ENCODE peak calls at places on chromosome 1, in five cellular contexts. One of them, this sample, is unnamed. For H3K36me3, the result is how much of the 10 kb centered on the place peaks cover.

GRCh38 chr1:111378806-111379205 is 48.7 kb downstream of the OVGP1 start:
- DNase-seq in transverse colon: no peak
- DNase-seq in heart left ventricle: no peak
- DNase-seq in H1: no peak
- DNase-seq in sigmoid colon: no peak
- DNase-seq in this sample: no peak

GRCh38 chr1:3692593-3692992 is 40.3 kb downstream of the TP73 start:
- DNase-seq in transverse colon: no peak
- DNase-seq in heart left ventricle: no peak
- DNase-seq in H1: no peak
- DNase-seq in sigmoid colon: no peak
- DNase-seq in this sample: no peak

GRCh38 chr1:160400284-160400645 is at the start of gene VANGL2:
- DNase-seq in transverse colon: peak
- DNase-seq in heart left ventricle: peak
- DNase-seq in H1: no peak
- DNase-seq in sigmoid colon: peak
- DNase-seq in this sample: no peak

GRCh38 chr1:170790651-170791071 is 126.7 kb downstream of the PRRX1 start:
- DNase-seq in transverse colon: no peak
- DNase-seq in heart left ventricle: no peak
- DNase-seq in H1: no peak
- DNase-seq in sigmoid colon: no peak
- DNase-seq in this sample: no peak

GRCh38 chr1:84300991-84301758 is at the start of gene SAMD13:
- DNase-seq in transverse colon: peak
- DNase-seq in heart left ventricle: peak
- DNase-seq in H1: no peak
- DNase-seq in sigmoid colon: peak
- DNase-seq in this sample: peak

GRCh38 chr1:96346708-96347107 is 374.9 kb upstream of the PTBP2 start:
- DNase-seq in transverse colon: no peak
- DNase-seq in heart left ventricle: no peak
- DNase-seq in H1: no peak
- DNase-seq in sigmoid colon: no peak
- DNase-seq in this sample: no peak

GRCh38 chr1:223639333-223639749 is 26.2 kb downstream of the CAPN8 start:
- DNase-seq in transverse colon: no peak
- DNase-seq in heart left ventricle: no peak
- DNase-seq in H1: no peak
- DNase-seq in sigmoid colon: peak
- DNase-seq in this sample: no peak

GRCh38 chr1:231354330-231355020 is 16.4 kb downstream of the SPRTN start:
- DNase-seq in transverse colon: no peak
- DNase-seq in heart left ventricle: no peak
- DNase-seq in H1: no peak
- DNase-seq in sigmoid colon: no peak
- DNase-seq in this sample: no peak

GRCh38 chr1:64608015-64608650 is 136.7 kb upstream of the RAVER2 start:
- DNase-seq in transverse colon: no peak
- DNase-seq in heart left ventricle: no peak
- DNase-seq in H1: no peak
- DNase-seq in sigmoid colon: no peak
- DNase-seq in this sample: no peak

GRCh38 chr1:26164036-26164927 is 4.5 kb downstream of the C1orf232 start:
- DNase-seq in transverse colon: peak
- DNase-seq in heart left ventricle: peak
- DNase-seq in H1: no peak
- DNase-seq in sigmoid colon: no peak
- DNase-seq in this sample: no peak

GRCh38 chr1:6026095-6026809 is 19.4 kb upstream of the KCNAB2 start:
- DNase-seq in transverse colon: peak
- DNase-seq in heart left ventricle: peak
- DNase-seq in H1: no peak
- DNase-seq in sigmoid colon: peak
- DNase-seq in this sample: peak

DNA sequence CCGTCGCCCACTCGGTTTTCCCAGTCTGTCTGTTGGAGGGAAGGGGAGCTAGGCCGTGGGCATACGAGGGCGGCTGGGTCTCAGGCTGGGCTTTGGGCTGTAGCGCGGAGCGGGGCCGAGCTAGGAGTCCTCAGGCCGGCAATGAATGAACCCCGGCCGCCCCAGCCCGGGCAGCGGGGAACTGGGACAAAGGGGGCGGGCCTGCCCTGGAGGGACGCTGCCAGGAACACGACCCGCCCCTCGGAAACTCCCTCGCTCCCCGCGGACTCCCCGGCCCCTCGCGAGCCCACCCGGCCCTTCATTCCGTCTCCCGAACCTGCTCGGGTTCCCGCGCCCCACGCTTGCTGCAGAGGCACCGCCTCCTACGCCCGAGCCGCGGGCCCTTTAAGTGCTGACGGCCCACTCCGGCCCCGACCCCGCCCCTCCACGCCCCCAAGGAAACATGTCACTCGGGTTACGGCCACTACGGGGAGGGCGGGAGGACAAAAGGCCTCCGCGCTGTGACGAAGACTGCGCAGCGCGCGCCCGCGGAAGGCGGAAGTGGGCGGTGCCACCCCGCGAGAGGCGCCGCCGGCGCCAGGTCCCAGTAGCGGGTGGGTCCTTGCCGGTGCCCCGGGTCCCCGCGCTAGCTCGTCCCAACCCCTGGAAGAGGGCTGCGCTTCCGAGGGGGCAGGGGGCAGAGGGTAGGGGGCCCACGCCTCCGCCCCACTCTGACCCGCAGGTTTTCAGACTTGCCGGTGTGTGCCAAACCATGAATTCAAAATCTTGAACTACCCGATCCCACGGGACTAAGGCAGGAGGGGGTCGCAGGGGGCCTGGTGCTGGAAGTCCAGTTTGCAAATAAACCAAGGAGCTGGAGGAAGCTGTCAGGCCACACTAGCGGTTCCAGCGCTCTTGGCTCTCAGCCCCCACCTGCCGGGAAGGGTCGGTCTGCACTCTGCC is at the start of gene GALE:
- DNase-seq in transverse colon: peak
- DNase-seq in heart left ventricle: peak
- DNase-seq in H1: no peak
- DNase-seq in sigmoid colon: peak
- DNase-seq in this sample: peak
- TF ChIP-seq POLR2A in transverse colon: peak
- TF ChIP-seq POLR2A in heart left ventricle: peak
- TF ChIP-seq POLR2A in H1: no peak
- TF ChIP-seq POLR2A in sigmoid colon: peak
- TF ChIP-seq POLR2A in this sample: peak

GRCh38 chr1:221557024-221557423 is 184.9 kb downstream of the DUSP10 start:
- DNase-seq in transverse colon: no peak
- DNase-seq in heart left ventricle: no peak
- DNase-seq in H1: no peak
- DNase-seq in sigmoid colon: no peak
- DNase-seq in this sample: no peak
- H3K27ac ChIP-seq in transverse colon: no peak
- H3K27ac ChIP-seq in heart left ventricle: no peak
- H3K27ac ChIP-seq in H1: no peak
- H3K27ac ChIP-seq in sigmoid colon: no peak
- H3K27ac ChIP-seq in this sample: no peak

GRCh38 chr1:2394761-2395160 is 3.1 kb downstream of the RER1 start:
- DNase-seq in transverse colon: no peak
- DNase-seq in heart left ventricle: no peak
- DNase-seq in H1: no peak
- DNase-seq in sigmoid colon: no peak
- DNase-seq in this sample: no peak

GRCh38 chr1:2397007-2397679 is 5.5 kb downstream of the RER1 start:
- DNase-seq in transverse colon: no peak
- DNase-seq in heart left ventricle: no peak
- DNase-seq in H1: no peak
- DNase-seq in sigmoid colon: no peak
- DNase-seq in this sample: no peak

GRCh38 chr1:2395245-2395644 is 3.6 kb downstream of the RER1 start:
- DNase-seq in transverse colon: no peak
- DNase-seq in heart left ventricle: no peak
- DNase-seq in H1: no peak
- DNase-seq in sigmoid colon: peak
- DNase-seq in this sample: no peak

GRCh38 chr1:2396059-2396458 is 4.4 kb downstream of the RER1 start:
- DNase-seq in transverse colon: no peak
- DNase-seq in heart left ventricle: no peak
- DNase-seq in H1: no peak
- DNase-seq in sigmoid colon: no peak
- DNase-seq in this sample: no peak

DNA sequence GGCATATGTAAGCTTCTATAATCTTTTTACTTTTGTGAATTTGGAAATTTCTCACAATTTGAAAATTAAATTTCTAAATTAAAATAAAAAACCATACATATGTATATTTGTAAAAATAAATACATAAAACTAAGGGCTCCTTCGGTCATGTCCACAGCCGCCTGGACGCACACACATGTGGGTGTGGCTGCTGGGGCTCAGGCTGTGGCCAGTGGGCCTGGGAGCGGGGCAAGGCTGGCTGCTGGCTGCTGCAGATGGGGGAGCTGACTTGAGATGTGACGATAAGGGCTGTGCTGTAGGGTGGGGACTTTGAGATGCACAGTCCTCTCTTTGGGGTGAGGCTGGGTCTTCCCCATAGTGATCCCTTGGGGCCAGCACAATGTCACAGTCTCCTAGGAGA is 4.8 kb downstream of the RER1 start:
- DNase-seq in transverse colon: no peak
- DNase-seq in heart left ventricle: no peak
- DNase-seq in H1: no peak
- DNase-seq in sigmoid colon: no peak
- DNase-seq in this sample: no peak
- H3K36me3 ChIP-seq in transverse colon: under half
- H3K36me3 ChIP-seq in heart left ventricle: half or more
- H3K36me3 ChIP-seq in H1: under half
- H3K36me3 ChIP-seq in sigmoid colon: half or more
- H3K36me3 ChIP-seq in this sample: half or more

GRCh38 chr1:181142096-181143043 is 53.9 kb downstream of the IER5 start:
- DNase-seq in transverse colon: peak
- DNase-seq in heart left ventricle: peak
- DNase-seq in H1: peak
- DNase-seq in sigmoid colon: peak
- DNase-seq in this sample: peak
- TF ChIP-seq POLR2A in transverse colon: no peak
- TF ChIP-seq POLR2A in heart left ventricle: no peak
- TF ChIP-seq POLR2A in H1: no peak
- TF ChIP-seq POLR2A in sigmoid colon: no peak
- TF ChIP-seq POLR2A in this sample: peak

DNA sequence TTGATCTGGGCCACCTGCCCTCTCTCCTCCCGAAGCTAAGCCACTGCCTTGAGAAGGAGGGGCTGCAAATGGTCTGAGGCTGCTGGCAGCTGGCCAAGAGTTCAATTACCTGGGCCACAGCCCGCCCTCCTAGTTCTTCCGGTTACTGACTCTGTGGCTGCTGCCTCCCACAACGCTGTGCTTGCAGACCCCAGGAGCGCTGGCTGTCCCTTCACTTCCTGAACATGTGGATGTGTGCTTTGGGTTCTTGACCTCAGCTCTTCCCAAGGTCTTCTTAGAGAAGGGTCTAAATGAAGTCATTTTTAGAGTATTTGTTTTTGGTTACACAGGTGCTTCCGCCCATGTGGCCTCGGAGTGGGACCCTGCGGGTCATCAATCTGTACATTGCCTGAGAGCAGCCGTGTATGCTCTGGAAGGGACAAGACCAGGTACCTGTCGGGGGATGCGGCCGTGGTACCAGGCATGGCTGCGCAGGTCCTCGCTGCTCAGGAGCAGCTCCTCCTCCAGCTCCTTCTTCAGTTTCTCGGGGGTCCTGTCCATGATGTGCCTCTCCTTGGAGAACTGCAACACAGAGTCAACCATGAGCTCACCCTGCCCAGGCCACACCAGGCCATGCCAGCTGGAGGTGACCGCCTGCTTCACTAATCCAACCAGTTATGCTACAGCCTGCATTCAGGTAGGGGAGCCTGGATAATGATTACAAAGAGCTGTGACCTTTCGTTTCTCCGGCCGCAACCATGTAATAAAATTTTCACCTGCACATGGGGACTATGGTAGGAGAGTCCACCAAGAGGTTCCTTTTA is 89.6 kb downstream of the BCAR3 start:
- DNase-seq in transverse colon: peak
- DNase-seq in heart left ventricle: no peak
- DNase-seq in H1: no peak
- DNase-seq in sigmoid colon: peak
- DNase-seq in this sample: no peak
- H3K27ac ChIP-seq in transverse colon: peak
- H3K27ac ChIP-seq in heart left ventricle: no peak
- H3K27ac ChIP-seq in H1: no peak
- H3K27ac ChIP-seq in sigmoid colon: peak
- H3K27ac ChIP-seq in this sample: peak

GRCh38 chr1:66945316-66945715 is 20.5 kb downstream of the MIER1 start:
- DNase-seq in transverse colon: no peak
- DNase-seq in heart left ventricle: no peak
- DNase-seq in H1: no peak
- DNase-seq in sigmoid colon: no peak
- DNase-seq in this sample: no peak
- H3K36me3 ChIP-seq in transverse colon: under half
- H3K36me3 ChIP-seq in heart left ventricle: half or more
- H3K36me3 ChIP-seq in H1: under half
- H3K36me3 ChIP-seq in sigmoid colon: under half
- H3K36me3 ChIP-seq in this sample: under half